ENCODE peak calls at places on chromosomes 5 and 9, in ten cellular contexts. One of them, this sample, is unnamed. For H3K9me3, the result is how much of the 10 kb centered on the place peaks cover.

GRCh38 chr9:6758418-6759113 is 793 bp downstream of the KDM4C start:
- DNase-seq in SJSA1: no peak
- DNase-seq in transverse colon: peak
- DNase-seq in OCI-LY7: peak
- DNase-seq in left lung: peak
- DNase-seq in right cardiac atrium: peak
- DNase-seq in CD8-positive, alpha-beta memory T cell: peak
- DNase-seq in neuronal stem cell: peak
- DNase-seq in neural progenitor cell: peak
- DNase-seq in cardiac muscle cell: peak
- DNase-seq in this sample: no peak

GRCh38 chr5:123813937-123814624 is 302.1 kb downstream of the CSNK1G3 start:
- DNase-seq in SJSA1: no peak
- DNase-seq in transverse colon: no peak
- DNase-seq in OCI-LY7: peak
- DNase-seq in left lung: no peak
- DNase-seq in right cardiac atrium: no peak
- DNase-seq in CD8-positive, alpha-beta memory T cell: no peak
- DNase-seq in neuronal stem cell: no peak
- DNase-seq in neural progenitor cell: no peak
- DNase-seq in cardiac muscle cell: peak
- DNase-seq in this sample: no peak

GRCh38 chr5:33901176-33901575 is 9.4 kb upstream of the ADAMTS12 start:
- DNase-seq in SJSA1: no peak
- DNase-seq in transverse colon: no peak
- DNase-seq in OCI-LY7: no peak
- DNase-seq in left lung: no peak
- DNase-seq in right cardiac atrium: no peak
- DNase-seq in CD8-positive, alpha-beta memory T cell: no peak
- DNase-seq in neuronal stem cell: no peak
- DNase-seq in neural progenitor cell: no peak
- DNase-seq in cardiac muscle cell: peak
- DNase-seq in this sample: no peak

GRCh38 chr5:107295914-107296313 is 374.8 kb downstream of the EFNA5 start:
- DNase-seq in SJSA1: no peak
- DNase-seq in transverse colon: no peak
- DNase-seq in OCI-LY7: no peak
- DNase-seq in left lung: no peak
- DNase-seq in right cardiac atrium: no peak
- DNase-seq in CD8-positive, alpha-beta memory T cell: no peak
- DNase-seq in neuronal stem cell: no peak
- DNase-seq in neural progenitor cell: no peak
- DNase-seq in cardiac muscle cell: no peak
- DNase-seq in this sample: no peak

GRCh38 chr9:27192291-27192960 is 83.4 kb downstream of the TEK start:
- DNase-seq in SJSA1: no peak
- DNase-seq in transverse colon: no peak
- DNase-seq in OCI-LY7: no peak
- DNase-seq in left lung: no peak
- DNase-seq in right cardiac atrium: peak
- DNase-seq in CD8-positive, alpha-beta memory T cell: no peak
- DNase-seq in neuronal stem cell: no peak
- DNase-seq in neural progenitor cell: no peak
- DNase-seq in cardiac muscle cell: no peak
- DNase-seq in this sample: no peak

GRCh38 chr9:16012621-16013020 is 459.8 kb downstream of the CCDC171 start:
- DNase-seq in SJSA1: no peak
- DNase-seq in transverse colon: no peak
- DNase-seq in OCI-LY7: no peak
- DNase-seq in left lung: no peak
- DNase-seq in right cardiac atrium: no peak
- DNase-seq in CD8-positive, alpha-beta memory T cell: no peak
- DNase-seq in neuronal stem cell: no peak
- DNase-seq in neural progenitor cell: no peak
- DNase-seq in cardiac muscle cell: no peak
- DNase-seq in this sample: no peak

GRCh38 chr9:88587182-88587581 is 52.2 kb downstream of the NXNL2 start:
- DNase-seq in SJSA1: no peak
- DNase-seq in transverse colon: peak
- DNase-seq in OCI-LY7: no peak
- DNase-seq in left lung: no peak
- DNase-seq in right cardiac atrium: no peak
- DNase-seq in CD8-positive, alpha-beta memory T cell: no peak
- DNase-seq in neuronal stem cell: no peak
- DNase-seq in neural progenitor cell: no peak
- DNase-seq in cardiac muscle cell: no peak
- DNase-seq in this sample: no peak

GRCh38 chr9:70566743-70567142 is 152.3 kb upstream of the KLF9 start:
- DNase-seq in SJSA1: no peak
- DNase-seq in transverse colon: no peak
- DNase-seq in OCI-LY7: no peak
- DNase-seq in left lung: no peak
- DNase-seq in right cardiac atrium: no peak
- DNase-seq in CD8-positive, alpha-beta memory T cell: no peak
- DNase-seq in neuronal stem cell: no peak
- DNase-seq in neural progenitor cell: peak
- DNase-seq in cardiac muscle cell: no peak
- DNase-seq in this sample: no peak

DNA sequence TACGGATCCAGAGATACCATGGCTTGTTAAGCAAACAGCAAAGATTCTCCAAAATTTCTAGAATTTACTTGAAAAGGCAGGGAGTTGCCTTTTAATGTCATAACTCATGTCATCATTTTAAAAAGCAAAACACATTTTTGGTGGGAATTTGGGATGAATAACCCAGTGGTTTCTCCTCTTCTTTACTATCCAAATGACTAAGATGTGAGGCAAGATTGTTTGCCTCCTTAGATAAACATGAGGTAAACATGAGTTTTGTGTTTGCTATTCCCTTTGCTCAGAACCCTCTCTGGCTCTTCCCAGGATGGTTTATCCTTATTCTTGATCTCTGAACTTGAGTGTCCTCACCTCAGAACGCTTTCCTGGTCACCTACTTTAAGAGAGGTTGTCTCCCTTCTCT is 267.0 kb downstream of the EBF1 start:
- DNase-seq in SJSA1: no peak
- DNase-seq in transverse colon: no peak
- DNase-seq in OCI-LY7: no peak
- DNase-seq in left lung: no peak
- DNase-seq in right cardiac atrium: no peak
- DNase-seq in CD8-positive, alpha-beta memory T cell: no peak
- DNase-seq in neuronal stem cell: no peak
- DNase-seq in neural progenitor cell: no peak
- DNase-seq in cardiac muscle cell: no peak
- DNase-seq in this sample: no peak
- H3K4me3 ChIP-seq in SJSA1: no peak
- H3K4me3 ChIP-seq in transverse colon: no peak
- H3K4me3 ChIP-seq in OCI-LY7: no peak
- H3K4me3 ChIP-seq in left lung: no peak
- H3K4me3 ChIP-seq in right cardiac atrium: no peak
- H3K4me3 ChIP-seq in CD8-positive, alpha-beta memory T cell: no peak
- H3K4me3 ChIP-seq in neuronal stem cell: no peak
- H3K4me3 ChIP-seq in neural progenitor cell: no peak
- H3K4me3 ChIP-seq in cardiac muscle cell: no peak
- H3K4me3 ChIP-seq in this sample: no peak

GRCh38 chr5:135609981-135610380 is 31.2 kb upstream of the CXCL14 start:
- DNase-seq in SJSA1: no peak
- DNase-seq in transverse colon: no peak
- DNase-seq in OCI-LY7: no peak
- DNase-seq in left lung: no peak
- DNase-seq in right cardiac atrium: no peak
- DNase-seq in CD8-positive, alpha-beta memory T cell: no peak
- DNase-seq in neuronal stem cell: no peak
- DNase-seq in neural progenitor cell: no peak
- DNase-seq in cardiac muscle cell: no peak
- DNase-seq in this sample: no peak

GRCh38 chr5:135615581-135616260 is 36.9 kb upstream of the CXCL14 start:
- DNase-seq in SJSA1: no peak
- DNase-seq in transverse colon: no peak
- DNase-seq in OCI-LY7: no peak
- DNase-seq in left lung: no peak
- DNase-seq in right cardiac atrium: no peak
- DNase-seq in CD8-positive, alpha-beta memory T cell: no peak
- DNase-seq in neuronal stem cell: no peak
- DNase-seq in neural progenitor cell: no peak
- DNase-seq in cardiac muscle cell: peak
- DNase-seq in this sample: no peak

DNA sequence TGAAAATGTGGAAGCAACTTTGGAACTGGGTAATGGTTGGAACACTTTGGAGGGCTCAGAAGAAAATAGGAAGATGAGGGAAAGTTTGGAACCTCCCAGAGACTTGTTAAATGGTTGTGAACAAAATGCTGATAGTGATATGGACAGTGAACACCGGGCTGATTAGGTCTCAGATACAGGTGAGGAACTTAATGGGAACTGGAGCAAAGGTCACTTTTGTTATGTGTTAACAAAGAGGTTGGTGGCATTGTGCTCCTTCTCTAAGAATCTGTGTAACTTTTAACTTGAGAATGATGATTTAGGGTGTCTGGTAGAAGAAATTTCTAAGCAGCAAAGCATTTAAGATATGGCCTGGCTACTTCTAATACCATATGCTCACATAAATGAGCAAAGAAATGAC is 36.4 kb upstream of the CXCL14 start:
- DNase-seq in SJSA1: no peak
- DNase-seq in transverse colon: no peak
- DNase-seq in OCI-LY7: no peak
- DNase-seq in left lung: no peak
- DNase-seq in right cardiac atrium: no peak
- DNase-seq in CD8-positive, alpha-beta memory T cell: no peak
- DNase-seq in neuronal stem cell: no peak
- DNase-seq in neural progenitor cell: no peak
- DNase-seq in cardiac muscle cell: no peak
- DNase-seq in this sample: no peak
- H3K9me3 ChIP-seq in SJSA1: under half
- H3K9me3 ChIP-seq in transverse colon: under half
- H3K9me3 ChIP-seq in OCI-LY7: under half
- H3K9me3 ChIP-seq in left lung: under half
- H3K9me3 ChIP-seq in right cardiac atrium: under half
- H3K9me3 ChIP-seq in CD8-positive, alpha-beta memory T cell: under half
- H3K9me3 ChIP-seq in neuronal stem cell: under half
- H3K9me3 ChIP-seq in neural progenitor cell: under half
- H3K9me3 ChIP-seq in cardiac muscle cell: under half
- H3K9me3 ChIP-seq in this sample: under half

GRCh38 chr5:146248536-146248935 is 45.1 kb downstream of the RBM27 start:
- DNase-seq in SJSA1: no peak
- DNase-seq in transverse colon: no peak
- DNase-seq in OCI-LY7: no peak
- DNase-seq in left lung: no peak
- DNase-seq in right cardiac atrium: no peak
- DNase-seq in CD8-positive, alpha-beta memory T cell: no peak
- DNase-seq in neuronal stem cell: no peak
- DNase-seq in neural progenitor cell: no peak
- DNase-seq in cardiac muscle cell: no peak
- DNase-seq in this sample: no peak

GRCh38 chr5:146254223-146254622 is 50.8 kb downstream of the RBM27 start:
- DNase-seq in SJSA1: no peak
- DNase-seq in transverse colon: no peak
- DNase-seq in OCI-LY7: no peak
- DNase-seq in left lung: no peak
- DNase-seq in right cardiac atrium: no peak
- DNase-seq in CD8-positive, alpha-beta memory T cell: no peak
- DNase-seq in neuronal stem cell: no peak
- DNase-seq in neural progenitor cell: no peak
- DNase-seq in cardiac muscle cell: no peak
- DNase-seq in this sample: no peak

GRCh38 chr5:146249801-146250200 is 46.4 kb downstream of the RBM27 start:
- DNase-seq in SJSA1: no peak
- DNase-seq in transverse colon: no peak
- DNase-seq in OCI-LY7: peak
- DNase-seq in left lung: no peak
- DNase-seq in right cardiac atrium: no peak
- DNase-seq in CD8-positive, alpha-beta memory T cell: no peak
- DNase-seq in neuronal stem cell: no peak
- DNase-seq in neural progenitor cell: no peak
- DNase-seq in cardiac muscle cell: no peak
- DNase-seq in this sample: no peak
- H3K27ac ChIP-seq in SJSA1: no peak
- H3K27ac ChIP-seq in transverse colon: no peak
- H3K27ac ChIP-seq in OCI-LY7: no peak
- H3K27ac ChIP-seq in left lung: no peak
- H3K27ac ChIP-seq in right cardiac atrium: no peak
- H3K27ac ChIP-seq in CD8-positive, alpha-beta memory T cell: no peak
- H3K27ac ChIP-seq in neuronal stem cell: no peak
- H3K27ac ChIP-seq in neural progenitor cell: no peak
- H3K27ac ChIP-seq in cardiac muscle cell: no peak
- H3K27ac ChIP-seq in this sample: no peak

GRCh38 chr5:175606409-175606808 is 51.5 kb upstream of the HRH2 start:
- DNase-seq in SJSA1: no peak
- DNase-seq in transverse colon: no peak
- DNase-seq in OCI-LY7: no peak
- DNase-seq in left lung: no peak
- DNase-seq in right cardiac atrium: no peak
- DNase-seq in CD8-positive, alpha-beta memory T cell: no peak
- DNase-seq in neuronal stem cell: no peak
- DNase-seq in neural progenitor cell: no peak
- DNase-seq in cardiac muscle cell: no peak
- DNase-seq in this sample: no peak

GRCh38 chr5:175599210-175599609 is 58.7 kb upstream of the HRH2 start:
- DNase-seq in SJSA1: no peak
- DNase-seq in transverse colon: no peak
- DNase-seq in OCI-LY7: no peak
- DNase-seq in left lung: no peak
- DNase-seq in right cardiac atrium: no peak
- DNase-seq in CD8-positive, alpha-beta memory T cell: no peak
- DNase-seq in neuronal stem cell: no peak
- DNase-seq in neural progenitor cell: no peak
- DNase-seq in cardiac muscle cell: no peak
- DNase-seq in this sample: no peak

GRCh38 chr5:175609504-175609903 is 48.4 kb upstream of the HRH2 start:
- DNase-seq in SJSA1: no peak
- DNase-seq in transverse colon: no peak
- DNase-seq in OCI-LY7: no peak
- DNase-seq in left lung: no peak
- DNase-seq in right cardiac atrium: no peak
- DNase-seq in CD8-positive, alpha-beta memory T cell: no peak
- DNase-seq in neuronal stem cell: no peak
- DNase-seq in neural progenitor cell: no peak
- DNase-seq in cardiac muscle cell: no peak
- DNase-seq in this sample: no peak

GRCh38 chr5:175602171-175602570 is 55.7 kb upstream of the HRH2 start:
- DNase-seq in SJSA1: no peak
- DNase-seq in transverse colon: no peak
- DNase-seq in OCI-LY7: no peak
- DNase-seq in left lung: no peak
- DNase-seq in right cardiac atrium: no peak
- DNase-seq in CD8-positive, alpha-beta memory T cell: no peak
- DNase-seq in neuronal stem cell: no peak
- DNase-seq in neural progenitor cell: no peak
- DNase-seq in cardiac muscle cell: no peak
- DNase-seq in this sample: no peak

DNA sequence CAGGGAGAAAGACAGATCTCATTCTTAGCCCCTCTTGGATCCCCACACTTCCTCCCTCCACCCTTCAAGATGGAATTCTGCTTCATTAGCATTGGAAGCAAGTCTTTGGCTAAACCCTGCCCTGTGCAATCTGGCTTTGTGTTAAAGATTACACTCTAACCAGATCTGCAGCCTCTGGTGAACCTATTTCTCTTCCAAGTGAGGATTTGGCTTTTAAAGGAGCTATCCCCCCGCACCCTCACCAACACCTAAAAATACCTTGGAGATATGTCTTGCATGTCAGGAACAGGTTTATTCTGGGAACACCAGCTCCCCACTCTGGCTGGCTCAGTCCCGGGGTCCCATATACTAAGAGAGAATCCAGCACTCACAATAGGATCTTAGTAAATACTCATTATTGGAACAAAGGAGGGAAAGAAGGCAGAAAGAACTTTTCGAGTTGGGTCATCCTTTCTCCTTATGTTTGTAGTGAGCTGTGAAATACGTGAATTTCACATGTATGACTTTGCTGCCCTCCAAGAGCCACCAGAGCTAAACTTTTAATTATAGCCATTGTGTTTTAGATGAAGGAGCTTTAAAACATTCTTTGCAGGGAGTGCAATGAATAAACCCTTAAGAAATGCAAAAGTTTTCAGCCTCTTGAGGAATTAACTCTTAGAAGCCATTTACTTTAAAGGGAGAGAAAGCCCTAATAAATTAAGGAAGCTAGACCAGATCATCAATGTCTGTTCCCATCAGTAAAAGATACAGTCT is 53.7 kb upstream of the HRH2 start:
- DNase-seq in SJSA1: no peak
- DNase-seq in transverse colon: no peak
- DNase-seq in OCI-LY7: no peak
- DNase-seq in left lung: no peak
- DNase-seq in right cardiac atrium: no peak
- DNase-seq in CD8-positive, alpha-beta memory T cell: no peak
- DNase-seq in neuronal stem cell: no peak
- DNase-seq in neural progenitor cell: peak
- DNase-seq in cardiac muscle cell: no peak
- DNase-seq in this sample: no peak
- H3K4me3 ChIP-seq in SJSA1: no peak
- H3K4me3 ChIP-seq in transverse colon: no peak
- H3K4me3 ChIP-seq in OCI-LY7: no peak
- H3K4me3 ChIP-seq in left lung: no peak
- H3K4me3 ChIP-seq in right cardiac atrium: no peak
- H3K4me3 ChIP-seq in CD8-positive, alpha-beta memory T cell: no peak
- H3K4me3 ChIP-seq in neuronal stem cell: no peak
- H3K4me3 ChIP-seq in neural progenitor cell: no peak
- H3K4me3 ChIP-seq in cardiac muscle cell: no peak
- H3K4me3 ChIP-seq in this sample: no peak